ENCODE peak calls at places on chromosomes 12 and 14, in five cellular contexts. I, N, O, V and K are unnamed samples.

GRCh38 chr14:52840916-52841315 is 49.5 kb upstream of the GNPNAT1 start:
- DNase-seq in V (peak; percentile 13), N (peak; percentile 71), I (peak; percentile 34), O (peak; percentile 71), K (peak; percentile 48)

GRCh38 chr12:62272936-62273552 is 12.8 kb downstream of the USP15 start:
- DNase-seq in O (no peak), I (no peak), V (no peak), N (no peak), K (no peak)

GRCh38 chr12:89353823-89354629 is 1.7 kb upstream of the DUSP6 start:
- DNase-seq in N (peak; percentile 76), O (peak; percentile 63), I (peak; percentile 71), V (no peak), K (peak; percentile 94)

GRCh38 chr12:66739266-66739665 is 60.4 kb upstream of the GRIP1 start:
- DNase-seq in V (no peak), O (no peak), N (no peak), I (no peak), K (no peak)

GRCh38 chr12:3311027-3311402 is 180.0 kb upstream of the PRMT8 start:
- DNase-seq in V (no peak), O (no peak), N (no peak), I (peak; percentile 30), K (peak; percentile 87)

GRCh38 chr14:54229136-54229535 is 167.7 kb upstream of the CDKN3 start:
- DNase-seq in I (no peak), O (no peak), N (no peak), V (no peak), K (no peak)

GRCh38 chr14:68782091-68782981 is 10.5 kb downstream of the ZFP36L1 start:
- DNase-seq in O (no peak), V (no peak), N (no peak), I (no peak), K (no peak)

GRCh38 chr14:53766106-53766505 is 190.5 kb downstream of the BMP4 start:
- DNase-seq in N (no peak), V (no peak), I (no peak), O (no peak), K (no peak)

GRCh38 chr12:131052063-131052781 is 98.5 kb downstream of the ADGRD1 start:
- DNase-seq in I (no peak), O (no peak), V (no peak), N (no peak), K (no peak)

GRCh38 chr14:97874394-97874793 is 1077.2 kb downstream of the VRK1 start:
- DNase-seq in V (no peak), I (no peak), N (no peak), O (no peak), K (no peak)
- H3K27me3 ChIP-seq in V (no peaks in the 10 kb centered on the region), I (no peaks in the 10 kb centered on the region), N (no peaks in the 10 kb centered on the region), O (no peaks in the 10 kb centered on the region), K (no peaks in the 10 kb centered on the region)

DNA sequence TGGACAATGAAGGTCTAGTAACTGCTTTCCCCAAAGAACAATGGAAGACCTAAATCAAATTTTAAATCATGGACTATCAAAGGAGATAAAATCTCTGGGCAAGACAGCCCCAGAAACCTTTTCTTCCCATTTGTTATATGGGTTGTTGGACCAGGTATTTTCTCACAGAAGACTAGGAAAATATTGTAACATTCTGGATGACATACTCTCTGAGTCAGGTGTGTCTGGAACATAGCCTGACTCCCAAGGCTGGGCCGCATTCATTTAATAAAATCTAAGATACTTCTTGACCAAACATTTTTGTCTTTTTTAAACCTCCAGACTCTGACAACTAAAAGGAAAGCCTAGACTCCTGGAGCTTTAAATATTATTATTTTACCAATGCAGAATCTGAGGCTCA is 87.9 kb downstream of the ATP23 start:
- DNase-seq in O (no peak), N (no peak), V (no peak), I (no peak), K (peak; percentile 58)
- H3K9me3 ChIP-seq in O (no peaks in the 10 kb centered on the region), N (peaks cover 11% of the 10 kb centered on the region), V (no peaks in the 10 kb centered on the region), I (peaks cover 3% of the 10 kb centered on the region), K (peaks cover 3% of the 10 kb centered on the region)

DNA sequence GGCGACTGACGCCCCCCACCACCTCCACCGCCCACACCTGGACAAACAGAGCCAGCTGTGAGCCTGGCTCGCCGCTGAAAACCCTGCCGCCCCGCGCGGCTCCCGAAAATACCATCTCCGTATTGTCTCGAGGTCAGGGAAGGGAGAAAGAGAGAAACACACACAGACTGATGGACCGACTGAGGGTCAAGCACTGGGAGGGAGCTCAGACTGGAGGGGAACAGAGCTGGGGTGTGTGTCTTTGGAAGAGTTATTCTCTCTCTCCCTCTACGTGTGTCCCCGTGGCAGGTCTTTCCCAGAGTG is 4.1 kb upstream of the SIX1 start:
- DNase-seq in O (no peak), N (no peak), V (no peak), I (no peak), K (no peak)
- H3K27me3 ChIP-seq in O (no peaks in the 10 kb centered on the region), N (peaks cover 56% of the 10 kb centered on the region), V (peaks cover 15% of the 10 kb centered on the region), I (peaks cover 56% of the 10 kb centered on the region), K (peaks cover 26% of the 10 kb centered on the region)

GRCh38 chr12:34604631-34605509 is 582.6 kb downstream of the ALG10 start:
- DNase-seq in N (no peak), O (no peak), I (no peak), V (no peak), K (no peak)

GRCh38 chr12:34606749-34607519 is 584.6 kb downstream of the ALG10 start:
- DNase-seq in O (no peak), I (no peak), N (no peak), V (no peak), K (no peak)

GRCh38 chr12:34605955-34606748 is 583.9 kb downstream of the ALG10 start:
- DNase-seq in I (no peak), N (no peak), O (no peak), V (no peak), K (no peak)

GRCh38 chr12:34604227-34604626 is 581.9 kb downstream of the ALG10 start:
- DNase-seq in V (no peak), I (no peak), N (no peak), O (no peak), K (no peak)

GRCh38 chr12:34605510-34605887 is 583.2 kb downstream of the ALG10 start:
- DNase-seq in V (no peak), N (no peak), I (no peak), O (no peak), K (no peak)
- H3K9me3 ChIP-seq in V (peaks cover 75% of the 10 kb centered on the region), N (peaks cover 7% of the 10 kb centered on the region), I (peaks cover 29% of the 10 kb centered on the region), O (peaks cover 51% of the 10 kb centered on the region), K (peaks cover 24% of the 10 kb centered on the region)

DNA sequence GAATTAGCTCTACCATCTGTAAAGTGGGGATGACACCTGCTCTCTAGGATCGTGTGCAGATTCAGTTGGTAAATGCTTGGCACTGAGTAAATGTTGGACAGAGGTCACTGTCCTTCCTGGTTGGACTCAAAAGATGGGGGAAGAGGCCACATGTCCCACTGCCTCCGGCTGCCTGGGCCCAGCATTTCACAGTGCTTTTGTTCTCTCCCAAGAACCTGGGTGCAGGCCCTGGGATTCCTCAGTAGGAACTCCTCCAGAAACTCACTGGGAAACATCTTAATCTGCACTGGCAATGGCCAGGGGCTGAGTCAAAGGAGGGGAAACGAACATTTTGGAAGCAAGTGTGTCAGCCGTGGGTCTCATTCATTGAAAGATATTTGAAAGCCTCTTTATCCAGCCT is 70.8 kb downstream of the C14orf132 start:
- DNase-seq in O (no peak), I (no peak), V (no peak), N (no peak), K (no peak)
- H3K27me3 ChIP-seq in O (no peaks in the 10 kb centered on the region), I (peaks cover 2% of the 10 kb centered on the region), V (no peaks in the 10 kb centered on the region), N (no peaks in the 10 kb centered on the region), K (no peaks in the 10 kb centered on the region)

GRCh38 chr12:133010657-133011297 is 24.6 kb downstream of the ZNF26 start:
- DNase-seq in N (peak; percentile 17), O (no peak), I (no peak), V (no peak), K (no peak)
- H3K9me3 ChIP-seq in N (peaks cover 98% of the 10 kb centered on the region), O (peaks cover 76% of the 10 kb centered on the region), I (peaks cover 63% of the 10 kb centered on the region), V (peaks cover 67% of the 10 kb centered on the region), K (peaks cover 72% of the 10 kb centered on the region)

GRCh38 chr12:1632702-1633101 is 3.7 kb downstream of the WNT5B start:
- DNase-seq in I (no peak), N (no peak), O (no peak), V (no peak), K (no peak)
- H3K27me3 ChIP-seq in I (no peaks in the 10 kb centered on the region), N (no peaks in the 10 kb centered on the region), O (no peaks in the 10 kb centered on the region), V (no peaks in the 10 kb centered on the region), K (peaks cover 7% of the 10 kb centered on the region)

GRCh38 chr12:11862794-11863193 is 207.9 kb upstream of the BCL2L14 start:
- DNase-seq in O (peak; percentile 71), N (peak; percentile 67), V (no peak), I (peak; percentile 63), K (no peak)

GRCh38 chr12:11861864-11862600 is 208.7 kb upstream of the BCL2L14 start:
- DNase-seq in I (no peak), N (no peak), V (no peak), O (no peak), K (no peak)

GRCh38 chr12:11861155-11861863 is 209.4 kb upstream of the BCL2L14 start:
- DNase-seq in I (no peak), N (no peak), O (no peak), V (no peak), K (no peak)

GRCh38 chr12:11863988-11864387 is 206.8 kb upstream of the BCL2L14 start:
- DNase-seq in O (no peak), V (no peak), N (no peak), I (no peak), K (no peak)

DNA sequence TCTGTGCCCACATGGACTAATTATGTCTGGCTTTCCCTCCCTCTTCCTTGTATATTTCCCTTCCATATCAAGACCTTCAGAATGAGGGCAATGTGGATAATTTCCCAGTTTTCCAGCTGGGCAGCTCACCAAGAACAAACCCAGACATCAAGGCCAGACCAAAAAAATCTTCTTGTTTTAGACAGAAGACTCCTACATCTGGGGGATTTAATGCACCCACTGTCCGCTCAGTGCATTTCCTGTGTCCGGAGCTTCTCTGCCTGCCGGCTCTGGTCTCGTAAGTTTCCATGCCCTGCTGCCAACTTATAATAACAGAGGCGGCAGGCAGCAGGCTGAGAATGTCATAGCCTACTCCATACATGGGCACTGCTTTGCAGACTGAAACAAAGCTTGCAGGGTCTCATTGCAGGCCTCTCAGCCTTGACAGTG is 207.2 kb upstream of the BCL2L14 start:
- DNase-seq in O (no peak), N (peak; percentile 11), I (peak; percentile 42), V (no peak), K (no peak)
- H3K9me3 ChIP-seq in O (peaks cover 3% of the 10 kb centered on the region), N (peaks cover 14% of the 10 kb centered on the region), I (no peaks in the 10 kb centered on the region), V (peaks cover 4% of the 10 kb centered on the region), K (no peaks in the 10 kb centered on the region)